ENCODE peak calls at places on chromosomes 16 and 17, in five cellular contexts. Y, Z, V, H and C are unnamed samples.
A peak's percentile ranks its signal among the peaks of the same experiment; 100 is the strongest.

GRCh38 chr16:84550096-84550495 is 45.6 kb upstream of the MEAK7 start:
- DNase-seq in V (peak; percentile 25), H (no peak), Y (no peak), Z (no peak), C (no peak)

GRCh38 chr17:72560303-72561247 is 439.8 kb downstream of the SOX9 start:
- DNase-seq in Z (peak; percentile 83), V (peak; percentile 87), H (peak; percentile 52), Y (peak; percentile 78), C (peak; percentile 57)

GRCh38 chr17:30352247-30352814 is 18.5 kb upstream of the TMIGD1 start:
- DNase-seq in H (no peak), Z (no peak), Y (no peak), V (no peak), C (no peak)

GRCh38 chr16:88790312-88791150 is 5.5 kb upstream of the PIEZO1 start:
- DNase-seq in Y (peak; percentile 67), Z (peak; percentile 94), H (peak; percentile 48), V (no peak), C (no peak)

GRCh38 chr17:57810740-57811632 is 38.9 kb downstream of the MRPS23 start:
- DNase-seq in Y (no peak), V (no peak), Z (no peak), H (no peak), C (peak; percentile 78)

GRCh38 chr16:87850009-87851006 is 19.0 kb downstream of the SLC7A5 start:
- DNase-seq in Y (peak; percentile 76), Z (peak; percentile 96), V (no peak), H (no peak), C (peak; percentile 22)

GRCh38 chr16:53803998-53804397 is 100.0 kb downstream of the FTO start:
- DNase-seq in H (no peak), V (no peak), Z (no peak), Y (no peak), C (no peak)

GRCh38 chr16:57192720-57193486 is 6.8 kb downstream of the RSPRY1 start:
- DNase-seq in H (peak; percentile 10), Y (no peak), V (no peak), Z (no peak), C (peak; percentile 80)

GRCh38 chr16:29744541-29745101 is 1.2 kb downstream of the C16orf54 start:
- DNase-seq in H (no peak), Y (no peak), Z (no peak), V (no peak), C (no peak)

GRCh38 chr17:45677770-45678169 is 106.3 kb upstream of the CRHR1 start:
- DNase-seq in Y (no peak), H (no peak), Z (no peak), V (peak; percentile 29), C (no peak)

GRCh38 chr17:16943541-16944333 is 28.2 kb downstream of the TNFRSF13B start:
- DNase-seq in Y (no peak), H (no peak), Z (no peak), V (no peak), C (no peak)

GRCh38 chr16:1794221-1794871 is 841 bp upstream of the IGFALS start:
- DNase-seq in V (no peak), Y (no peak), Z (peak; percentile 83), H (no peak), C (no peak)

GRCh38 chr16:67661101-67661661 is 421 bp downstream of the PARD6A start:
- DNase-seq in V (peak; percentile 41), H (peak; percentile 49), Z (peak; percentile 81), Y (no peak), C (peak; percentile 56)

GRCh38 chr16:67842509-67843342 is 606 bp downstream of the THAP11 start:
- DNase-seq in Y (no peak), V (peak; percentile 48), H (peak; percentile 61), Z (peak; percentile 86), C (peak; percentile 63)

GRCh38 chr16:88669986-88670385 is 7.1 kb upstream of the MVD start:
- DNase-seq in Z (no peak), V (no peak), Y (no peak), H (no peak), C (no peak)

GRCh38 chr17:29176500-29177351 is 3.5 kb downstream of the MYO18A start:
- DNase-seq in Y (peak; percentile 75), Z (peak; percentile 88), V (peak; percentile 42), H (peak; percentile 88), C (peak; percentile 44)

GRCh38 chr16:48340054-48340453 is 45.2 kb downstream of the SIAH1 start:
- DNase-seq in V (no peak), Z (no peak), Y (no peak), H (no peak), C (no peak)

GRCh38 chr16:88651276-88651988 is 579 bp upstream of the CYBA start:
- DNase-seq in Y (peak; percentile 79), Z (peak; percentile 88), H (peak; percentile 64), V (peak; percentile 48), C (no peak)

GRCh38 chr17:58300336-58300735 is 19.6 kb upstream of the MPO start:
- DNase-seq in H (peak; percentile 77), V (no peak), Z (no peak), Y (no peak), C (no peak)

GRCh38 chr16:1712791-1713261 is 6.8 kb downstream of the MAPK8IP3 start:
- DNase-seq in V (no peak), Y (no peak), Z (no peak), H (no peak), C (peak; percentile 30)

GRCh38 chr17:77308768-77309726 is 168.3 kb downstream of the SEC14L1 start:
- DNase-seq in H (no peak), Y (no peak), Z (no peak), V (no peak), C (peak; percentile 82)

GRCh38 chr16:80034948-80035700 is 434.6 kb upstream of the MAF start:
- DNase-seq in Z (no peak), V (peak; percentile 47), H (no peak), Y (no peak), C (no peak)

GRCh38 chr17:7845359-7846062 is 9.4 kb upstream of the TMEM88 start:
- DNase-seq in V (no peak), Y (no peak), H (no peak), Z (no peak), C (no peak)

GRCh38 chr16:25184771-25185170 is 32.0 kb upstream of the AQP8 start:
- DNase-seq in H (no peak), Y (no peak), V (no peak), Z (no peak), C (no peak)

GRCh38 chr16:24346734-24347133 is 90.6 kb downstream of the CACNG3 start:
- DNase-seq in Y (no peak), V (no peak), Z (no peak), H (peak; percentile 17), C (no peak)

GRCh38 chr17:42895185-42895555 is 5.4 kb upstream of the G6PC1 start:
- DNase-seq in Y (no peak), H (no peak), Z (no peak), V (peak; percentile 78), C (peak; percentile 92)

GRCh38 chr17:54971147-54971546 is 2.6 kb downstream of the STXBP4 start:
- DNase-seq in V (no peak), Y (no peak), H (no peak), Z (no peak), C (no peak)

GRCh38 chr17:50079334-50080095 is 15.6 kb upstream of the PDK2 start:
- DNase-seq in Y (peak; percentile 67), Z (no peak), H (no peak), V (peak; percentile 87), C (peak; percentile 34)
- TF ChIP-seq CTCF in Y (peak; percentile 100), Z (peak; percentile 19), H (peak; percentile 30), V (peak; percentile 97), C (peak; percentile 38)

DNA sequence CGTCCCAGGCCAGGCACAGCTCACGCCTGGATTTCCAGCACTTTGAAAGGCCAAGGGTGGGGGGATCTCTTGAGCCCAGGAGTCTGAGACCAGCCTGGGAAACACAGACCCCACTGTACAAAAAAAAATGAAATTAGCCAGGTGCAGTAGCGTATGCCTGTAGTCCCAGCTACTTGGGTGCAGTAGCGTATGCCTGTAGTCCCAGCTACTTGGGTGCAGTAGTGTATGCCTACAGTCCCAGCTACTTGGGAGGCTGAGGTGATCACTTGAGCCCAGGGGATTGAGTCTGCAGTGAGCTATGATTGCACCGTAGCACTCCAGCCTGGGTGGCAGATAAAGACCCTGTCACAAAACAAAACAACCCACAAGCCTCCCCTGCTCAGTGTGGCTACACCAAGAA is 27.0 kb upstream of the SLC25A19 start:
- DNase-seq in Z (no peak), H (no peak), V (no peak), Y (no peak), C (no peak)
- H3K4me1 ChIP-seq in Z (peaks cover 74% of the 10 kb centered on the region), H (no peaks in the 10 kb centered on the region), V (no peaks in the 10 kb centered on the region), Y (peaks cover 13% of the 10 kb centered on the region), C (peaks cover 8% of the 10 kb centered on the region)

GRCh38 chr17:70622382-70623260 is 453.3 kb downstream of the KCNJ2 start:
- DNase-seq in H (no peak), Y (no peak), Z (no peak), V (peak; percentile 34), C (peak; percentile 43)
- TF ChIP-seq CTCF in H (peak; percentile 34), Y (peak; percentile 28), Z (peak; percentile 44), V (peak; percentile 67), C (peak; percentile 61)

DNA sequence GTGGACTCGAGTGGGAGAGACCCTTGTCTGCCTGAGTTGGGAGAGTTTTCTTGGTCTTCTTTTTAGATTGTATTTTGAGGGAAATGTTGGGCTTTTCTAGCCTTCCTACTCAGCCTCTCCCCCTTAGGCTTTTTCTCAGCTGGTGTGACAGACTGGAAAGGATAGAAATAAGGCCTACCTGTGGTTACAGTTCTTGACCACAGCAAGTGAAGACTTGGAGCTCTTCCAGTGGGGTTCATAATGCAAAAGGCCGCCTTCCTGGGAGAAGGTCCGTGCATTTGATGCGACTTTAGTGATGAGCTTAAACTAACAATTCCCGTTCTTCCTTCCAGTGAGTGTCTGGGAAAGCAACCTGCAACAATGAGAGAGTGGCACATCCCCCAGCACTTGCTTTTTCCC is 56.8 kb downstream of the B9D1 start:
- DNase-seq in V (no peak), Z (no peak), H (peak; percentile 55), Y (no peak), C (no peak)
- H3K4me1 ChIP-seq in V (no peaks in the 10 kb centered on the region), Z (peaks cover 70% of the 10 kb centered on the region), H (peaks cover 66% of the 10 kb centered on the region), Y (peaks cover 26% of the 10 kb centered on the region), C (peaks cover 7% of the 10 kb centered on the region)

DNA sequence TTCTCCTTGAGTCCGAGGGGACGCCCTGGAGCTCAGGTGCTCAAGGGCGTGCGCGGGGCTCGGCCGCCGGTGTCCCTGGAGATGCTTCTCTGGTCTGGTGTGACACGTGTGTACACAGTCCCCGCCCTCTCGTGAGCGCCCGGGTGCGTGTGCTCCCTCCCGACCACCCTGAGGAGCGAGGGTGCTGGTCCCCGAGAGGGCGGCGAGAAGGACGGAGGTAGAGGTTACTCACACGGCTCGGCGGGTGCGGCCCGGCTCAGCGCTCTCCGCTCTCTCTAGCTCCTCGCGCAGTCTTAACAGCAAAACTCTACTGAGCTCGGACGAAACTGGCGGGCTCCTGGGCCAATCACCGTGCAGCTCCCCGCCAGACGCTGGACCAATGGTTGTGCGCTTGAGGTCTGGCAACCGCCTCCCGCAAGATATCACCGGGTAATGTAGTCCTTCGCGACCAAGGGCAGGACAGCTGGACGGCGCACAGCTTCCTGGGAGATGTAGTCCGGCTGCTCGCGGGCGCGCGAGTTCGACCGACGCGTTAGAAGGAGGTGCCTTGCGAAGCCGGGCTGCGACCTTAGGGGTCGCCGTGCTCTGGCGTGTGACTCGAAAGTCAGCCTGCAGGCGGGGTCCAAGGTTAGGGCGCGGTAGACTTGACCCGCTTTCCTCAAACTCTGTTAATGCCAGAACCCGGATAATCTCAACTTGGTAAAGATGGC is at the start of gene SLC25A19:
- DNase-seq in Z (peak; percentile 98), V (peak; percentile 100), H (peak; percentile 99), Y (peak; percentile 98), C (peak; percentile 98)
- TF ChIP-seq CTCF in Z (no peak), V (no peak), H (no peak), Y (peak; percentile 85), C (peak; percentile 20)